ENCODE peak calls at places on chromosomes 11 and 22, in ten cellular contexts. N, X, P, M, J, V, K, I, U and Y are unnamed samples.
A peak's percentile ranks its signal among the peaks of the same experiment; 100 is the strongest.

GRCh38 chr11:10351768-10352641 is 47.1 kb downstream of the ADM start:
- DNase-seq in U (peak; percentile 53), X (peak; percentile 21), I (peak; percentile 73), V (peak; percentile 90), M (peak; percentile 95), N (peak; percentile 93), K (no peak), J (peak; percentile 89), P (no peak), Y (peak; percentile 59)

GRCh38 chr11:83011333-83012167 is 60.1 kb downstream of the RAB30 start:
- DNase-seq in X (no peak), P (no peak), V (no peak), U (no peak), N (no peak), M (no peak), I (no peak), J (no peak), K (no peak), Y (no peak)

GRCh38 chr11:88313441-88313840 is 24.1 kb downstream of the CTSC start:
- DNase-seq in M (peak; percentile 27), I (no peak), U (no peak), X (no peak), K (no peak), V (no peak), J (no peak), P (no peak), N (no peak), Y (no peak)

GRCh38 chr11:111046291-111046690 is 199.2 kb upstream of the POU2AF2 start:
- DNase-seq in M (peak; percentile 12), I (no peak), J (no peak), X (no peak), N (no peak), K (no peak), V (no peak), P (no peak), U (no peak), Y (no peak)

GRCh38 chr11:65310215-65310614 is 4.5 kb upstream of the CDC42EP2 start:
- DNase-seq in M (no peak), I (no peak), U (no peak), J (no peak), K (no peak), X (no peak), N (no peak), V (no peak), P (peak; percentile 41), Y (no peak)

GRCh38 chr11:88324562-88325345 is 12.8 kb downstream of the CTSC start:
- DNase-seq in V (no peak), K (no peak), U (no peak), I (no peak), M (no peak), P (no peak), N (no peak), X (no peak), J (no peak), Y (no peak)

GRCh38 chr11:45475135-45475534 is 189.0 kb upstream of the SYT13 start:
- DNase-seq in M (no peak), P (no peak), K (no peak), U (no peak), J (no peak), I (peak; percentile 24), X (no peak), V (peak; percentile 10), N (no peak), Y (no peak)

GRCh38 chr22:36136475-36136874 is 24.1 kb downstream of the APOL3 start:
- DNase-seq in X (no peak), P (no peak), K (no peak), I (no peak), N (no peak), V (peak; percentile 80), U (no peak), J (no peak), M (peak; percentile 80), Y (no peak)

GRCh38 chr22:34454598-34454997 is 534.3 kb upstream of the LARGE1 start:
- DNase-seq in V (no peak), K (no peak), M (no peak), P (no peak), I (no peak), X (no peak), J (no peak), U (no peak), N (no peak), Y (no peak)

GRCh38 chr22:26008587-26008986 is 160.7 kb upstream of the SEZ6L start:
- DNase-seq in X (no peak), K (no peak), P (no peak), M (no peak), J (no peak), V (no peak), N (no peak), I (no peak), U (no peak), Y (no peak)

DNA sequence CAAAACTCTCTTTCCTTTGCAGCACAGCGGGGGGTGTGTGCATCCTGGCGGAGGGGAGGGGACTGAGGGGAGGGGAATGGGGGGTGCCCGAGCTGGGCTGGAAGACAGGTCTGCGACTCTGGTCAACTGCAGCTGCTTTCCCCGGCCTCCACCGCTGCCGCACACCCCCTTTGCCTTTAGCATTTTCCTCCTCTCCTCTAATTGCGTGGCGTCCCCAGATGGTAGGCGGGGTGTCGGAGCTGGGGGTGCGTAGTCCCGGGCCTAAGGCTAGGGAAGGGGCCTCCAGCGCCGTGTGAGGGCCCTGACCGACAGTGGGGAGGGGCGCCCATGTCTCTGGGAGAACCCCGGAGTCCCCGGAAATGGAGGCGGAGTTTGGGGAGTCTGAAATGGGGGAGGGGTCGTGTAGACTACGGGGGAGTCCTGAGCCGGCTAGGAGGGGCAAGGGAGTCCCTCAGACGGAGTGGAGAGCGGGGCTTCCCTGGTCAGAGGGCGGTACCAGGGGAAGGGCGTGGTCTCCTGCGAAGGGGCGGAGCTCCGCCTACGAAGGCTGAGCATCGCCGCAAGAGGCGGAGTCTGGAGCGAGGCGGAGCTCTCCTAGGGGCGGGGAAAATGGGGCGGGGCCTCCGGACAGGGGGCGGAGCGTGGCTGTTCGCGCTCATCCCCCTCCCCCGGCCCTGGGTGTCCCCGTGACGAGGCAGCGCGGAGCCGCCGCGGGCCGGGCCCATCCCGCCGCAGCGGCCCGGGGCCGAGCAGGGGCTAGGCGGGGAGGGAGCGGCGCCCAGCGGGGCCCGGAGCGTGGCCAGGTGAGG is at the start of gene PELI3:
- DNase-seq in P (peak; percentile 87), V (peak; percentile 97), X (peak; percentile 84), I (peak; percentile 97), U (peak; percentile 95), K (peak; percentile 74), J (peak; percentile 72), N (peak; percentile 98), M (peak; percentile 88), Y (peak; percentile 96)
- TF ChIP-seq POLR2A in P (no peak), V (no peak), X (peak; percentile 17), I (no peak), U (no peak), K (no peak), J (peak; percentile 56), N (no peak), M (peak; percentile 56), Y (peak; percentile 5)

GRCh38 chr11:59918987-59919589 is 19.1 kb upstream of the OOSP1 start:
- DNase-seq in K (peak; percentile 56), I (peak; percentile 55), P (no peak), J (peak; percentile 18), X (peak; percentile 15), M (peak; percentile 7), N (no peak), U (peak; percentile 58), V (no peak), Y (no peak)

GRCh38 chr11:59923813-59924212 is 14.4 kb upstream of the OOSP1 start:
- DNase-seq in M (no peak), P (no peak), V (no peak), N (no peak), K (no peak), I (no peak), J (no peak), X (no peak), U (no peak), Y (no peak)

GRCh38 chr11:59918494-59918893 is 19.7 kb upstream of the OOSP1 start:
- DNase-seq in M (no peak), I (no peak), X (no peak), K (no peak), U (no peak), V (no peak), P (no peak), N (no peak), J (no peak), Y (no peak)
- H3K4me1 ChIP-seq in M (no peaks in the 10 kb centered on the region), I (no peaks in the 10 kb centered on the region), X (no peaks in the 10 kb centered on the region), K (no peaks in the 10 kb centered on the region), U (no peaks in the 10 kb centered on the region), V (no peaks in the 10 kb centered on the region), P (no peaks in the 10 kb centered on the region), N (no peaks in the 10 kb centered on the region), J (no peaks in the 10 kb centered on the region), Y (no peaks in the 10 kb centered on the region)

GRCh38 chr11:28107726-28108618 is at the start of the genes KIF18A and METTL15:
- DNase-seq in U (peak; percentile 100), K (peak; percentile 97), I (peak; percentile 100), V (peak; percentile 100), N (peak; percentile 100), P (peak; percentile 100), M (peak; percentile 99), X (peak; percentile 70), J (peak; percentile 96), Y (peak; percentile 100)

GRCh38 chr11:28107331-28107725 is 628 bp downstream of the KIF18A start:
- DNase-seq in I (no peak), P (no peak), J (peak; percentile 12), K (no peak), V (no peak), X (no peak), N (no peak), M (peak; percentile 37), U (no peak), Y (no peak)

GRCh38 chr11:28110839-28111235 is 2.6 kb downstream of the METTL15 start:
- DNase-seq in I (no peak), N (no peak), P (no peak), V (no peak), M (no peak), U (no peak), J (no peak), K (no peak), X (no peak), Y (no peak)

GRCh38 chr11:28108909-28109308 is 721 bp downstream of the METTL15 start:
- DNase-seq in K (no peak), P (no peak), X (no peak), J (no peak), V (no peak), U (no peak), M (no peak), I (no peak), N (no peak), Y (no peak)

GRCh38 chr11:28110108-28110838 is 2.1 kb downstream of the METTL15 start:
- DNase-seq in N (peak; percentile 93), X (peak; percentile 47), I (peak; percentile 86), M (peak; percentile 78), K (peak; percentile 65), V (peak; percentile 86), P (peak; percentile 40), J (peak; percentile 68), U (peak; percentile 77), Y (peak; percentile 81)
- TF ChIP-seq POLR2A in N (no peak), X (peak; percentile 65), I (no peak), M (peak; percentile 77), K (no peak), V (peak; percentile 20), P (no peak), J (peak; percentile 82), U (no peak), Y (no peak)

DNA sequence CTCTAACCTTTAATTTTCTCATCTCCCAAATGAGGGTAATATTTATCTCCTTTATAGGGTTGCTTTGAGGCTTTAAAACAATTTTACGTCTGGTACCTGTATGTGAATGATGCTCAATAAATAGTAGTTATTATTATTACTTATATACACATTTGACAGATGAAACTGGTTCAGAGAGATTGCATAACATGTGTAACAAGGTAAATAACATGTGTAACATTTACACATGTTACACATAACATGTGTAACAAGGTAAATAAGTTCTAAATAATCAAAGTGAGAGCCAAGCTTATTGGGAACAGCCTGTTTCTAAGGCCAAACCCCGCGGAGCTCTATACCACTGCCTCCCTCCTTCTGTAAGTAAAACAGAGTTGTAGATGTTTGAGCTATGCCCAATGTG is 100.9 kb downstream of the MPPED2 start:
- DNase-seq in J (no peak), K (no peak), X (no peak), N (no peak), I (no peak), V (no peak), P (no peak), M (no peak), U (no peak), Y (no peak)
- H3K4me1 ChIP-seq in J (peaks cover 32% of the 10 kb centered on the region), K (no peaks in the 10 kb centered on the region), X (no peaks in the 10 kb centered on the region), N (peaks cover 47% of the 10 kb centered on the region), I (no peaks in the 10 kb centered on the region), V (peaks cover 57% of the 10 kb centered on the region), P (no peaks in the 10 kb centered on the region), M (peaks cover 2% of the 10 kb centered on the region), U (peaks cover 42% of the 10 kb centered on the region), Y (peaks cover 21% of the 10 kb centered on the region)